ENCODE peak calls at places on chromosomes 6 and 20, in five cellular contexts. G is activated CD4-positive, alpha-beta T cell treated with anti-CD3 and anti-CD28 coated beads, Interleukin-2, amount 50 U/mL, for 1 hour; U is neural progenitor cell; C is stimulated activated CD8-positive, alpha-beta memory T cell treated with anti-CD3 and anti-CD28 coated beads, Interleukin-7, amount 100 ng/mL, for 1 hour; O is NCI-H2171. F is an unnamed sample.

GRCh38 chr20:1298166-1298565 is 30.8 kb downstream of the SDCBP2 start:
- DNase-seq in G (no peak), U (no peak), C (no peak), O (no peak), F (no peak)

GRCh38 chr6:73231986-73232391 is 6.7 kb upstream of the KHDC1L start:
- DNase-seq in G (no peak), U (no peak), C (no peak), O (no peak), F (no peak)

GRCh38 chr6:32082951-32083350 is 26.2 kb downstream of the TNXB start:
- DNase-seq in G (no peak), U (no peak), C (no peak), O (no peak), F (no peak)

GRCh38 chr20:39661833-39662232 is 699.7 kb downstream of the DHX35 start:
- DNase-seq in G (no peak), U (no peak), C (no peak), O (no peak), F (no peak)

GRCh38 chr20:17969884-17970409 is 1.1 kb downstream of the MGME1 start:
- DNase-seq in G (peak), U (peak), C (no peak), O (no peak), F (no peak)

GRCh38 chr6:140130074-140130473 is 755.6 kb upstream of the CITED2 start:
- DNase-seq in G (no peak), U (no peak), C (no peak), O (no peak), F (no peak)

GRCh38 chr20:20498081-20498861 is 130.4 kb downstream of the INSM1 start:
- DNase-seq in G (no peak), U (peak), C (no peak), O (no peak), F (no peak)

GRCh38 chr20:17835941-17836861 is 132.4 kb downstream of the SNX5 start:
- DNase-seq in G (no peak), U (peak), C (no peak), O (no peak), F (no peak)

GRCh38 chr20:60223174-60223573 is 265.0 kb downstream of the CDH26 start:
- DNase-seq in G (no peak), U (no peak), C (no peak), O (no peak), F (no peak)

GRCh38 chr6:41934278-41935189 is 7.1 kb downstream of the CCND3 start:
- DNase-seq in G (no peak), U (no peak), C (no peak), O (no peak), F (no peak)

GRCh38 chr6:105087571-105088211 is 92.1 kb downstream of the POPDC3 start:
- DNase-seq in G (peak), U (peak), C (no peak), O (peak), F (peak)

GRCh38 chr6:29926081-29926794 is 16.1 kb upstream of the HLA-A start:
- DNase-seq in G (peak), U (no peak), C (no peak), O (no peak), F (no peak)

GRCh38 chr6:166346449-166346848 is 4.1 kb upstream of the SFT2D1 start:
- DNase-seq in G (no peak), U (no peak), C (no peak), O (no peak), F (no peak)